ENCODE peak calls at places on chromosomes 4 and X, in nine cellular contexts. One of them, this sample, is unnamed.

GRCh38 chr4:87498446-87498900 is 30.7 kb downstream of the SPARCL1 start:
- DNase-seq in Caki2: no peak
- DNase-seq in EL: peak; percentile 38
- DNase-seq in non-pigmented ciliary epithelial cell: no peak
- DNase-seq in brain pericyte: no peak
- DNase-seq in lower lobe of right lung: no peak
- DNase-seq in NCI-H510A treated with DMSO at 0.1 percent for 48 hours: no peak
- DNase-seq in CD4-positive, CD25-positive, alpha-beta regulatory T cell: no peak
- DNase-seq in fibroblast of pulmonary artery: no peak
- DNase-seq in this sample: no peak

GRCh38 chrX:45710081-45710801 is 509.6 kb upstream of the DIPK2B start:
- DNase-seq in non-pigmented ciliary epithelial cell: peak; percentile 87
- DNase-seq in brain pericyte: no peak
- DNase-seq in EL: peak; percentile 92
- DNase-seq in lower lobe of right lung: no peak
- DNase-seq in NCI-H510A treated with DMSO at 0.1 percent for 48 hours: no peak
- DNase-seq in Caki2: peak; percentile 77
- DNase-seq in CD4-positive, CD25-positive, alpha-beta regulatory T cell: no peak
- DNase-seq in fibroblast of pulmonary artery: peak; percentile 59
- DNase-seq in this sample: peak; percentile 79

GRCh38 chrX:9520211-9520590 is 55.3 kb downstream of the TBL1X start:
- DNase-seq in non-pigmented ciliary epithelial cell: no peak
- DNase-seq in brain pericyte: no peak
- DNase-seq in Caki2: no peak
- DNase-seq in CD4-positive, CD25-positive, alpha-beta regulatory T cell: no peak
- DNase-seq in lower lobe of right lung: no peak
- DNase-seq in NCI-H510A treated with DMSO at 0.1 percent for 48 hours: no peak
- DNase-seq in fibroblast of pulmonary artery: no peak
- DNase-seq in EL: no peak
- DNase-seq in this sample: no peak

GRCh38 chr4:186684889-186685309 is 38.8 kb downstream of the FAT1 start:
- DNase-seq in non-pigmented ciliary epithelial cell: no peak
- DNase-seq in Caki2: peak; percentile 41
- DNase-seq in lower lobe of right lung: no peak
- DNase-seq in fibroblast of pulmonary artery: no peak
- DNase-seq in CD4-positive, CD25-positive, alpha-beta regulatory T cell: no peak
- DNase-seq in NCI-H510A treated with DMSO at 0.1 percent for 48 hours: no peak
- DNase-seq in brain pericyte: no peak
- DNase-seq in EL: no peak
- DNase-seq in this sample: no peak

GRCh38 chr4:25032126-25032525 is 1.4 kb upstream of the LGI2 start:
- DNase-seq in CD4-positive, CD25-positive, alpha-beta regulatory T cell: no peak
- DNase-seq in non-pigmented ciliary epithelial cell: no peak
- DNase-seq in EL: no peak
- DNase-seq in brain pericyte: no peak
- DNase-seq in Caki2: no peak
- DNase-seq in fibroblast of pulmonary artery: peak; percentile 21
- DNase-seq in NCI-H510A treated with DMSO at 0.1 percent for 48 hours: no peak
- DNase-seq in lower lobe of right lung: no peak
- DNase-seq in this sample: no peak

GRCh38 chrX:70960728-70961127 is 29.8 kb upstream of the SLC7A3 start:
- DNase-seq in CD4-positive, CD25-positive, alpha-beta regulatory T cell: no peak
- DNase-seq in Caki2: no peak
- DNase-seq in NCI-H510A treated with DMSO at 0.1 percent for 48 hours: no peak
- DNase-seq in EL: no peak
- DNase-seq in non-pigmented ciliary epithelial cell: no peak
- DNase-seq in fibroblast of pulmonary artery: peak; percentile 6
- DNase-seq in brain pericyte: no peak
- DNase-seq in lower lobe of right lung: no peak
- DNase-seq in this sample: no peak

GRCh38 chrX:13123857-13124345 is 79.5 kb upstream of the FAM9C start:
- DNase-seq in fibroblast of pulmonary artery: peak; percentile 49
- DNase-seq in CD4-positive, CD25-positive, alpha-beta regulatory T cell: no peak
- DNase-seq in non-pigmented ciliary epithelial cell: no peak
- DNase-seq in brain pericyte: no peak
- DNase-seq in NCI-H510A treated with DMSO at 0.1 percent for 48 hours: no peak
- DNase-seq in Caki2: no peak
- DNase-seq in EL: peak; percentile 51
- DNase-seq in lower lobe of right lung: no peak
- DNase-seq in this sample: peak; percentile 27

GRCh38 chr4:7459471-7459870 is 24.7 kb upstream of the PSAPL1 start:
- DNase-seq in NCI-H510A treated with DMSO at 0.1 percent for 48 hours: no peak
- DNase-seq in brain pericyte: no peak
- DNase-seq in EL: no peak
- DNase-seq in non-pigmented ciliary epithelial cell: no peak
- DNase-seq in CD4-positive, CD25-positive, alpha-beta regulatory T cell: no peak
- DNase-seq in lower lobe of right lung: no peak
- DNase-seq in fibroblast of pulmonary artery: no peak
- DNase-seq in Caki2: no peak
- DNase-seq in this sample: no peak

GRCh38 chr4:151801547-151802516 is 41.0 kb upstream of the GATB start:
- DNase-seq in brain pericyte: peak; percentile 38
- DNase-seq in Caki2: peak; percentile 24
- DNase-seq in NCI-H510A treated with DMSO at 0.1 percent for 48 hours: peak; percentile 3
- DNase-seq in fibroblast of pulmonary artery: peak; percentile 54
- DNase-seq in EL: peak; percentile 71
- DNase-seq in lower lobe of right lung: peak; percentile 48
- DNase-seq in CD4-positive, CD25-positive, alpha-beta regulatory T cell: peak; percentile 44
- DNase-seq in non-pigmented ciliary epithelial cell: no peak
- DNase-seq in this sample: peak; percentile 38

GRCh38 chr4:119725688-119726330 is 97.2 kb upstream of the PDE5A start:
- DNase-seq in lower lobe of right lung: no peak
- DNase-seq in CD4-positive, CD25-positive, alpha-beta regulatory T cell: no peak
- DNase-seq in fibroblast of pulmonary artery: no peak
- DNase-seq in NCI-H510A treated with DMSO at 0.1 percent for 48 hours: no peak
- DNase-seq in brain pericyte: no peak
- DNase-seq in Caki2: no peak
- DNase-seq in non-pigmented ciliary epithelial cell: no peak
- DNase-seq in EL: peak; percentile 14
- DNase-seq in this sample: no peak

GRCh38 chrX:45806410-45807121 is 605.9 kb upstream of the DIPK2B start:
- DNase-seq in non-pigmented ciliary epithelial cell: no peak
- DNase-seq in EL: peak; percentile 88
- DNase-seq in brain pericyte: no peak
- DNase-seq in lower lobe of right lung: no peak
- DNase-seq in NCI-H510A treated with DMSO at 0.1 percent for 48 hours: no peak
- DNase-seq in fibroblast of pulmonary artery: peak; percentile 80
- DNase-seq in CD4-positive, CD25-positive, alpha-beta regulatory T cell: peak; percentile 78
- DNase-seq in Caki2: peak; percentile 51
- DNase-seq in this sample: peak; percentile 84

GRCh38 chrX:135425566-135425965 is 3.8 kb downstream of the SMIM10L2A start:
- DNase-seq in brain pericyte: no peak
- DNase-seq in Caki2: no peak
- DNase-seq in fibroblast of pulmonary artery: peak; percentile 4
- DNase-seq in lower lobe of right lung: no peak
- DNase-seq in NCI-H510A treated with DMSO at 0.1 percent for 48 hours: no peak
- DNase-seq in EL: no peak
- DNase-seq in CD4-positive, CD25-positive, alpha-beta regulatory T cell: no peak
- DNase-seq in non-pigmented ciliary epithelial cell: no peak
- DNase-seq in this sample: peak; percentile 9

GRCh38 chr4:172998527-172999469 is 169.8 kb upstream of the GALNT7 start:
- DNase-seq in non-pigmented ciliary epithelial cell: no peak
- DNase-seq in fibroblast of pulmonary artery: peak; percentile 92
- DNase-seq in EL: peak; percentile 30
- DNase-seq in brain pericyte: no peak
- DNase-seq in NCI-H510A treated with DMSO at 0.1 percent for 48 hours: peak; percentile 12
- DNase-seq in Caki2: peak; percentile 85
- DNase-seq in CD4-positive, CD25-positive, alpha-beta regulatory T cell: no peak
- DNase-seq in lower lobe of right lung: no peak
- DNase-seq in this sample: peak; percentile 73

GRCh38 chr4:98480535-98480934 is 177.9 kb downstream of the TSPAN5 start:
- DNase-seq in Caki2: no peak
- DNase-seq in lower lobe of right lung: no peak
- DNase-seq in brain pericyte: no peak
- DNase-seq in fibroblast of pulmonary artery: no peak
- DNase-seq in CD4-positive, CD25-positive, alpha-beta regulatory T cell: no peak
- DNase-seq in non-pigmented ciliary epithelial cell: no peak
- DNase-seq in NCI-H510A treated with DMSO at 0.1 percent for 48 hours: no peak
- DNase-seq in EL: no peak
- DNase-seq in this sample: no peak

GRCh38 chrX:105221374-105221773 is 880 bp upstream of the TEX13A start:
- DNase-seq in EL: no peak
- DNase-seq in CD4-positive, CD25-positive, alpha-beta regulatory T cell: no peak
- DNase-seq in Caki2: peak; percentile 4
- DNase-seq in brain pericyte: no peak
- DNase-seq in non-pigmented ciliary epithelial cell: no peak
- DNase-seq in NCI-H510A treated with DMSO at 0.1 percent for 48 hours: no peak
- DNase-seq in fibroblast of pulmonary artery: no peak
- DNase-seq in lower lobe of right lung: no peak
- DNase-seq in this sample: no peak

GRCh38 chrX:63930140-63930539 is 145.1 kb upstream of the ARHGEF9 start:
- DNase-seq in CD4-positive, CD25-positive, alpha-beta regulatory T cell: no peak
- DNase-seq in Caki2: no peak
- DNase-seq in lower lobe of right lung: no peak
- DNase-seq in NCI-H510A treated with DMSO at 0.1 percent for 48 hours: peak; percentile 1
- DNase-seq in brain pericyte: no peak
- DNase-seq in fibroblast of pulmonary artery: no peak
- DNase-seq in EL: peak; percentile 47
- DNase-seq in non-pigmented ciliary epithelial cell: no peak
- DNase-seq in this sample: no peak

GRCh38 chr4:39712819-39713607 is 15.1 kb downstream of the UBE2K start:
- DNase-seq in NCI-H510A treated with DMSO at 0.1 percent for 48 hours: no peak
- DNase-seq in CD4-positive, CD25-positive, alpha-beta regulatory T cell: no peak
- DNase-seq in Caki2: no peak
- DNase-seq in brain pericyte: no peak
- DNase-seq in fibroblast of pulmonary artery: no peak
- DNase-seq in EL: no peak
- DNase-seq in lower lobe of right lung: no peak
- DNase-seq in non-pigmented ciliary epithelial cell: no peak
- DNase-seq in this sample: no peak

GRCh38 chr4:108107729-108108382 is 60.9 kb downstream of the LEF1 start:
- DNase-seq in non-pigmented ciliary epithelial cell: no peak
- DNase-seq in NCI-H510A treated with DMSO at 0.1 percent for 48 hours: no peak
- DNase-seq in EL: no peak
- DNase-seq in lower lobe of right lung: no peak
- DNase-seq in fibroblast of pulmonary artery: no peak
- DNase-seq in brain pericyte: no peak
- DNase-seq in Caki2: no peak
- DNase-seq in CD4-positive, CD25-positive, alpha-beta regulatory T cell: peak; percentile 64
- DNase-seq in this sample: no peak

GRCh38 chrX:46673596-46673995 is 85.3 kb downstream of the SLC9A7 start:
- DNase-seq in lower lobe of right lung: no peak
- DNase-seq in non-pigmented ciliary epithelial cell: no peak
- DNase-seq in Caki2: no peak
- DNase-seq in EL: no peak
- DNase-seq in brain pericyte: no peak
- DNase-seq in fibroblast of pulmonary artery: no peak
- DNase-seq in CD4-positive, CD25-positive, alpha-beta regulatory T cell: no peak
- DNase-seq in NCI-H510A treated with DMSO at 0.1 percent for 48 hours: no peak
- DNase-seq in this sample: no peak

GRCh38 chrX:39688576-39689373 is 409.0 kb downstream of the BCOR start:
- DNase-seq in EL: peak; percentile 48
- DNase-seq in fibroblast of pulmonary artery: peak; percentile 40
- DNase-seq in lower lobe of right lung: peak; percentile 65
- DNase-seq in brain pericyte: no peak
- DNase-seq in non-pigmented ciliary epithelial cell: no peak
- DNase-seq in Caki2: peak; percentile 71
- DNase-seq in NCI-H510A treated with DMSO at 0.1 percent for 48 hours: peak; percentile 31
- DNase-seq in CD4-positive, CD25-positive, alpha-beta regulatory T cell: no peak
- DNase-seq in this sample: no peak

GRCh38 chr4:4994312-4995097 is 24.8 kb downstream of the CYTL1 start:
- DNase-seq in brain pericyte: no peak
- DNase-seq in fibroblast of pulmonary artery: no peak
- DNase-seq in CD4-positive, CD25-positive, alpha-beta regulatory T cell: no peak
- DNase-seq in EL: no peak
- DNase-seq in NCI-H510A treated with DMSO at 0.1 percent for 48 hours: peak; percentile 42
- DNase-seq in lower lobe of right lung: no peak
- DNase-seq in Caki2: no peak
- DNase-seq in non-pigmented ciliary epithelial cell: no peak
- DNase-seq in this sample: no peak

GRCh38 chr4:93751410-93751809 is 77.1 kb upstream of the ATOH1 start:
- DNase-seq in non-pigmented ciliary epithelial cell: no peak
- DNase-seq in Caki2: no peak
- DNase-seq in lower lobe of right lung: no peak
- DNase-seq in CD4-positive, CD25-positive, alpha-beta regulatory T cell: no peak
- DNase-seq in NCI-H510A treated with DMSO at 0.1 percent for 48 hours: no peak
- DNase-seq in EL: no peak
- DNase-seq in fibroblast of pulmonary artery: no peak
- DNase-seq in brain pericyte: no peak
- DNase-seq in this sample: no peak

GRCh38 chrX:11380187-11380586 is 87.0 kb downstream of the AMELX start:
- DNase-seq in Caki2: no peak
- DNase-seq in brain pericyte: no peak
- DNase-seq in CD4-positive, CD25-positive, alpha-beta regulatory T cell: no peak
- DNase-seq in fibroblast of pulmonary artery: peak; percentile 38
- DNase-seq in NCI-H510A treated with DMSO at 0.1 percent for 48 hours: no peak
- DNase-seq in EL: peak; percentile 13
- DNase-seq in lower lobe of right lung: no peak
- DNase-seq in non-pigmented ciliary epithelial cell: no peak
- DNase-seq in this sample: no peak

GRCh38 chr4:4659871-4660651 is 118.2 kb upstream of the STX18 start:
- DNase-seq in fibroblast of pulmonary artery: peak; percentile 84
- DNase-seq in Caki2: peak; percentile 20
- DNase-seq in CD4-positive, CD25-positive, alpha-beta regulatory T cell: no peak
- DNase-seq in non-pigmented ciliary epithelial cell: peak; percentile 80
- DNase-seq in EL: peak; percentile 91
- DNase-seq in brain pericyte: peak; percentile 44
- DNase-seq in lower lobe of right lung: no peak
- DNase-seq in NCI-H510A treated with DMSO at 0.1 percent for 48 hours: no peak
- DNase-seq in this sample: peak; percentile 91

GRCh38 chrX:101415180-101416130 is 7.4 kb downstream of the HNRNPH2 start:
- DNase-seq in EL: peak; percentile 65
- DNase-seq in brain pericyte: no peak
- DNase-seq in Caki2: no peak
- DNase-seq in CD4-positive, CD25-positive, alpha-beta regulatory T cell: peak; percentile 72
- DNase-seq in lower lobe of right lung: no peak
- DNase-seq in fibroblast of pulmonary artery: peak; percentile 88
- DNase-seq in NCI-H510A treated with DMSO at 0.1 percent for 48 hours: peak; percentile 41
- DNase-seq in non-pigmented ciliary epithelial cell: no peak
- DNase-seq in this sample: peak; percentile 44

GRCh38 chr4:77023920-77024319 is 51.9 kb downstream of the CCNI start:
- DNase-seq in non-pigmented ciliary epithelial cell: no peak
- DNase-seq in Caki2: no peak
- DNase-seq in CD4-positive, CD25-positive, alpha-beta regulatory T cell: no peak
- DNase-seq in lower lobe of right lung: no peak
- DNase-seq in EL: no peak
- DNase-seq in brain pericyte: no peak
- DNase-seq in fibroblast of pulmonary artery: no peak
- DNase-seq in NCI-H510A treated with DMSO at 0.1 percent for 48 hours: no peak
- DNase-seq in this sample: no peak

GRCh38 chrX:110021180-110022022 is 18.5 kb downstream of the TMEM164 start:
- DNase-seq in non-pigmented ciliary epithelial cell: peak; percentile 44
- DNase-seq in CD4-positive, CD25-positive, alpha-beta regulatory T cell: no peak
- DNase-seq in lower lobe of right lung: no peak
- DNase-seq in fibroblast of pulmonary artery: peak; percentile 79
- DNase-seq in Caki2: no peak
- DNase-seq in NCI-H510A treated with DMSO at 0.1 percent for 48 hours: no peak
- DNase-seq in EL: peak; percentile 59
- DNase-seq in brain pericyte: no peak
- DNase-seq in this sample: peak; percentile 12

GRCh38 chrX:39170432-39170831 is 369.2 kb downstream of the MID1IP1 start:
- DNase-seq in lower lobe of right lung: no peak
- DNase-seq in Caki2: no peak
- DNase-seq in CD4-positive, CD25-positive, alpha-beta regulatory T cell: no peak
- DNase-seq in NCI-H510A treated with DMSO at 0.1 percent for 48 hours: no peak
- DNase-seq in fibroblast of pulmonary artery: no peak
- DNase-seq in non-pigmented ciliary epithelial cell: no peak
- DNase-seq in EL: no peak
- DNase-seq in brain pericyte: no peak
- DNase-seq in this sample: no peak

GRCh38 chr4:1720163-1720983 is 750 bp downstream of the TMEM129 start:
- DNase-seq in fibroblast of pulmonary artery: peak; percentile 31
- DNase-seq in non-pigmented ciliary epithelial cell: no peak
- DNase-seq in NCI-H510A treated with DMSO at 0.1 percent for 48 hours: no peak
- DNase-seq in EL: peak; percentile 46
- DNase-seq in brain pericyte: no peak
- DNase-seq in Caki2: peak; percentile 48
- DNase-seq in lower lobe of right lung: peak; percentile 72
- DNase-seq in CD4-positive, CD25-positive, alpha-beta regulatory T cell: peak; percentile 39
- DNase-seq in this sample: no peak

GRCh38 chr4:94480362-94480951 is 28.7 kb downstream of the PDLIM5 start:
- DNase-seq in NCI-H510A treated with DMSO at 0.1 percent for 48 hours: no peak
- DNase-seq in non-pigmented ciliary epithelial cell: no peak
- DNase-seq in Caki2: no peak
- DNase-seq in CD4-positive, CD25-positive, alpha-beta regulatory T cell: no peak
- DNase-seq in fibroblast of pulmonary artery: no peak
- DNase-seq in brain pericyte: no peak
- DNase-seq in lower lobe of right lung: no peak
- DNase-seq in EL: no peak
- DNase-seq in this sample: no peak

This sample was measured in brain microvascular endothelial cell.